ENCODE peak calls at places on chromosome 18, in four cellular contexts. S, W, I and M are unnamed samples.
A peak's percentile ranks its signal among the peaks of the same experiment; 100 is the strongest.

GRCh38 chr18:44840053-44840826 is 159.6 kb downstream of the SETBP1 start:
- DNase-seq in I (no peak), S (no peak), W (no peak), M (no peak)

GRCh38 chr18:50796495-50796894 is 23.3 kb downstream of the MRO start:
- DNase-seq in W (no peak), S (no peak), I (no peak), M (no peak)

GRCh38 chr18:13289501-13290205 is 71.1 kb downstream of the LDLRAD4 start:
- DNase-seq in W (no peak), S (no peak), I (no peak), M (no peak)

GRCh38 chr18:27227721-27228120 is 42.6 kb upstream of the CHST9 start:
- DNase-seq in W (no peak), S (peak; percentile 45), I (no peak), M (no peak)

GRCh38 chr18:45275367-45276113 is 339.7 kb upstream of the SLC14A2 start:
- DNase-seq in S (no peak), W (no peak), I (no peak), M (no peak)

GRCh38 chr18:37547196-37547595 is 18.4 kb downstream of the CELF4 start:
- DNase-seq in I (no peak), S (no peak), W (no peak), M (no peak)

GRCh38 chr18:44107187-44107586 is 573.5 kb upstream of the SETBP1 start:
- DNase-seq in S (no peak), I (no peak), W (no peak), M (no peak)

GRCh38 chr18:76619342-76620315 is 124.6 kb upstream of the ZNF516 start:
- DNase-seq in S (no peak), W (peak; percentile 55), I (no peak), M (no peak)

GRCh38 chr18:32910694-32911296 is 138.0 kb upstream of the KLHL14 start:
- DNase-seq in W (no peak), S (no peak), I (no peak), M (no peak)

GRCh38 chr18:24190590-24190989 is 51.7 kb downstream of the CABYR start:
- DNase-seq in S (no peak), I (no peak), W (no peak), M (no peak)

GRCh38 chr18:32929213-32929612 is 156.4 kb upstream of the KLHL14 start:
- DNase-seq in S (no peak), I (no peak), W (no peak), M (no peak)

GRCh38 chr18:21179590-21180220 is 62.3 kb upstream of the GREB1L start:
- DNase-seq in S (peak; percentile 28), I (peak; percentile 8), W (peak; percentile 44), M (peak; percentile 20)